ENCODE peak calls at places on chromosomes 6 and 20, in seven cellular contexts. F, R, Z, J, P, T and N are unnamed samples.

GRCh38 chr20:32362924-32363364 is 4.8 kb downstream of the ASXL1 start:
- DNase-seq in F (no peak), R (no peak), Z (no peak), J (no peak), P (no peak), T (no peak), N (no peak)

GRCh38 chr20:9977629-9978028 is 57.2 kb upstream of the ANKEF1 start:
- DNase-seq in F (no peak), R (peak), Z (no peak), J (peak), P (no peak), T (no peak), N (no peak)

GRCh38 chr6:47235964-47236760 is 73.5 kb downstream of the TNFRSF21 start:
- DNase-seq in F (no peak), R (no peak), Z (no peak), J (no peak), P (no peak), T (no peak), N (no peak)

GRCh38 chr6:38715016-38715809 is at the start of gene DNAH8:
- DNase-seq in F (no peak), R (no peak), Z (no peak), J (no peak), P (no peak), T (no peak), N (no peak)

GRCh38 chr20:1718604-1719384 is 61.2 kb upstream of the SIRPG start:
- DNase-seq in F (no peak), R (peak), Z (no peak), J (peak), P (peak), T (no peak), N (peak)

GRCh38 chr6:12200025-12200424 is 90.1 kb upstream of the EDN1 start:
- DNase-seq in F (no peak), R (no peak), Z (no peak), J (no peak), P (no peak), T (no peak), N (no peak)

GRCh38 chr6:145199961-145200360 is 535.4 kb downstream of the EPM2A start:
- DNase-seq in F (no peak), R (peak), Z (no peak), J (peak), P (no peak), T (no peak), N (no peak)

GRCh38 chr6:134416501-134417154 is 98.7 kb upstream of the SGK1 start:
- DNase-seq in F (no peak), R (no peak), Z (peak), J (no peak), P (no peak), T (no peak), N (peak)

GRCh38 chr6:17156112-17156921 is 54.5 kb downstream of the STMND1 start:
- DNase-seq in F (no peak), R (peak), Z (peak), J (peak), P (no peak), T (peak), N (peak)

GRCh38 chr20:17835240-17835940 is 133.2 kb downstream of the SNX5 start:
- DNase-seq in F (no peak), R (peak), Z (peak), J (peak), P (no peak), T (no peak), N (no peak)

GRCh38 chr6:7169296-7169721 is 61.5 kb downstream of the RREB1 start:
- DNase-seq in F (no peak), R (no peak), Z (no peak), J (no peak), P (no peak), T (no peak), N (no peak)

GRCh38 chr6:154962751-154963150 is 32.4 kb upstream of the TIAM2 start:
- DNase-seq in F (no peak), R (peak), Z (peak), J (peak), P (no peak), T (no peak), N (no peak)

GRCh38 chr6:5241242-5241641 is 19.5 kb downstream of the LYRM4 start:
- DNase-seq in F (no peak), R (no peak), Z (no peak), J (no peak), P (no peak), T (no peak), N (no peak)

GRCh38 chr6:37137881-37138568 is 31.9 kb upstream of the PIM1 start:
- DNase-seq in F (no peak), R (peak), Z (no peak), J (no peak), P (no peak), T (no peak), N (no peak)

GRCh38 chr20:36470482-36471062 is 70.7 kb upstream of the MYL9 start:
- DNase-seq in F (no peak), R (no peak), Z (no peak), J (no peak), P (no peak), T (peak), N (no peak)

GRCh38 chr20:11080010-11080409 is 406.2 kb upstream of the JAG1 start:
- DNase-seq in F (no peak), R (no peak), Z (no peak), J (no peak), P (no peak), T (no peak), N (no peak)

GRCh38 chr6:167569041-167569805 is 244.3 kb downstream of the TTLL2 start:
- DNase-seq in F (no peak), R (no peak), Z (no peak), J (no peak), P (no peak), T (no peak), N (no peak)

GRCh38 chr6:143581835-143582480 is 70.4 kb upstream of the FUCA2 start:
- DNase-seq in F (no peak), R (no peak), Z (no peak), J (peak), P (no peak), T (no peak), N (no peak)

GRCh38 chr6:53432318-53433161 is 83.8 kb upstream of the ELOVL5 start:
- DNase-seq in F (no peak), R (peak), Z (no peak), J (peak), P (no peak), T (no peak), N (no peak)

GRCh38 chr6:73152998-73153757 is 72.1 kb downstream of the KHDC1L start:
- DNase-seq in F (no peak), R (no peak), Z (no peak), J (peak), P (no peak), T (no peak), N (no peak)

GRCh38 chr20:34331838-34332237 is 28.7 kb upstream of the AHCY start:
- DNase-seq in F (no peak), R (no peak), Z (no peak), J (no peak), P (no peak), T (no peak), N (no peak)

GRCh38 chr6:75759207-75759606 is 10.2 kb downstream of the MYO6 start:
- DNase-seq in F (no peak), R (peak), Z (no peak), J (no peak), P (no peak), T (no peak), N (no peak)

GRCh38 chr6:11810039-11810541 is 31.5 kb upstream of the ADTRP start:
- DNase-seq in F (peak), R (peak), Z (peak), J (peak), P (no peak), T (no peak), N (no peak)

GRCh38 chr20:23520185-23520584 is 29.3 kb downstream of the CST8 start:
- DNase-seq in F (no peak), R (no peak), Z (no peak), J (no peak), P (no peak), T (no peak), N (no peak)

GRCh38 chr20:3686867-3687321 is 5.1 kb upstream of the ADAM33 start:
- DNase-seq in F (peak), R (peak), Z (no peak), J (peak), P (no peak), T (no peak), N (no peak)

GRCh38 chr20:24492031-24492607 is 22.7 kb downstream of the SYNDIG1 start:
- DNase-seq in F (no peak), R (peak), Z (no peak), J (no peak), P (no peak), T (no peak), N (no peak)